ENCODE peak calls at places on chromosomes 1 and 21, in six cellular contexts. One of them, this sample, is unnamed.

GRCh38 chr1:3543076-3544049 is 67.9 kb downstream of the MEGF6 start:
- DNase-seq in mucosa of descending colon: no peak
- DNase-seq in psoas muscle: no peak
- DNase-seq in A549: peak; percentile 59
- DNase-seq in body of pancreas: no peak
- DNase-seq in fibroblast of lung: peak; percentile 74
- DNase-seq in this sample: peak; percentile 12

GRCh38 chr1:29629814-29630516 is 393.6 kb downstream of the PTPRU start:
- DNase-seq in psoas muscle: no peak
- DNase-seq in A549: no peak
- DNase-seq in mucosa of descending colon: no peak
- DNase-seq in body of pancreas: no peak
- DNase-seq in fibroblast of lung: no peak
- DNase-seq in this sample: no peak

GRCh38 chr1:43887748-43888147 is 45.9 kb upstream of the ARTN start:
- DNase-seq in mucosa of descending colon: no peak
- DNase-seq in body of pancreas: no peak
- DNase-seq in A549: no peak
- DNase-seq in psoas muscle: no peak
- DNase-seq in fibroblast of lung: no peak
- DNase-seq in this sample: no peak

GRCh38 chr1:27864264-27864895 is 8.0 kb upstream of the THEMIS2 start:
- DNase-seq in A549: no peak
- DNase-seq in psoas muscle: no peak
- DNase-seq in fibroblast of lung: no peak
- DNase-seq in mucosa of descending colon: no peak
- DNase-seq in body of pancreas: no peak
- DNase-seq in this sample: no peak

GRCh38 chr1:150875197-150876110 is 945 bp downstream of the ARNT start:
- DNase-seq in fibroblast of lung: peak; percentile 26
- DNase-seq in A549: no peak
- DNase-seq in psoas muscle: no peak
- DNase-seq in body of pancreas: peak; percentile 23
- DNase-seq in mucosa of descending colon: peak; percentile 32
- DNase-seq in this sample: peak; percentile 17

GRCh38 chr1:32291145-32291707 is 657 bp upstream of the HDAC1 start:
- DNase-seq in fibroblast of lung: no peak
- DNase-seq in A549: peak; percentile 55
- DNase-seq in body of pancreas: no peak
- DNase-seq in psoas muscle: no peak
- DNase-seq in mucosa of descending colon: no peak
- DNase-seq in this sample: no peak

GRCh38 chr1:211384524-211384923 is 57.9 kb downstream of the TRAF5 start:
- DNase-seq in fibroblast of lung: no peak
- DNase-seq in A549: no peak
- DNase-seq in mucosa of descending colon: no peak
- DNase-seq in psoas muscle: no peak
- DNase-seq in body of pancreas: no peak
- DNase-seq in this sample: no peak

GRCh38 chr21:46160563-46161179 is 5.3 kb upstream of the FTCD start:
- DNase-seq in mucosa of descending colon: peak; percentile 13
- DNase-seq in body of pancreas: no peak
- DNase-seq in fibroblast of lung: no peak
- DNase-seq in psoas muscle: peak; percentile 48
- DNase-seq in A549: peak; percentile 23
- DNase-seq in this sample: no peak

GRCh38 chr1:182806015-182806678 is 16.6 kb downstream of the NPL start:
- DNase-seq in body of pancreas: no peak
- DNase-seq in psoas muscle: no peak
- DNase-seq in fibroblast of lung: no peak
- DNase-seq in A549: no peak
- DNase-seq in mucosa of descending colon: no peak
- DNase-seq in this sample: no peak

GRCh38 chr1:200699871-200700270 is 30.2 kb upstream of the DDX59 start:
- DNase-seq in mucosa of descending colon: no peak
- DNase-seq in A549: no peak
- DNase-seq in psoas muscle: no peak
- DNase-seq in body of pancreas: no peak
- DNase-seq in fibroblast of lung: peak; percentile 59
- DNase-seq in this sample: no peak

GRCh38 chr21:39006653-39007417 is 176.4 kb downstream of the PSMG1 start:
- DNase-seq in fibroblast of lung: peak; percentile 63
- DNase-seq in mucosa of descending colon: peak; percentile 79
- DNase-seq in psoas muscle: peak; percentile 74
- DNase-seq in body of pancreas: no peak
- DNase-seq in A549: no peak
- DNase-seq in this sample: no peak

GRCh38 chr21:41564871-41565281 is 56.9 kb upstream of the TMPRSS2 start:
- DNase-seq in mucosa of descending colon: peak; percentile 61
- DNase-seq in psoas muscle: no peak
- DNase-seq in A549: no peak
- DNase-seq in body of pancreas: peak; percentile 34
- DNase-seq in fibroblast of lung: no peak
- DNase-seq in this sample: no peak

GRCh38 chr1:108708726-108709660 is 3.7 kb upstream of the FNDC7 start:
- DNase-seq in fibroblast of lung: no peak
- DNase-seq in body of pancreas: no peak
- DNase-seq in psoas muscle: no peak
- DNase-seq in mucosa of descending colon: peak; percentile 52
- DNase-seq in A549: peak; percentile 12
- DNase-seq in this sample: peak; percentile 13

GRCh38 chr1:147079400-147080012 is 92.8 kb downstream of the PRKAB2 start:
- DNase-seq in psoas muscle: no peak
- DNase-seq in A549: no peak
- DNase-seq in fibroblast of lung: no peak
- DNase-seq in body of pancreas: no peak
- DNase-seq in mucosa of descending colon: no peak
- DNase-seq in this sample: no peak

GRCh38 chr1:107661142-107661541 is 303.8 kb downstream of the VAV3 start:
- DNase-seq in psoas muscle: no peak
- DNase-seq in fibroblast of lung: no peak
- DNase-seq in mucosa of descending colon: no peak
- DNase-seq in body of pancreas: no peak
- DNase-seq in A549: no peak
- DNase-seq in this sample: no peak

GRCh38 chr1:62875676-62876075 is 91.7 kb downstream of the ATG4C start:
- DNase-seq in fibroblast of lung: peak; percentile 3
- DNase-seq in body of pancreas: no peak
- DNase-seq in A549: no peak
- DNase-seq in psoas muscle: no peak
- DNase-seq in mucosa of descending colon: no peak
- DNase-seq in this sample: no peak

GRCh38 chr1:112522621-112523020 is 13.9 kb downstream of the WNT2B start:
- DNase-seq in body of pancreas: no peak
- DNase-seq in psoas muscle: no peak
- DNase-seq in A549: no peak
- DNase-seq in fibroblast of lung: peak; percentile 89
- DNase-seq in mucosa of descending colon: no peak
- DNase-seq in this sample: no peak

GRCh38 chr1:233379869-233380438 is 52.4 kb downstream of the MAP3K21 start:
- DNase-seq in body of pancreas: no peak
- DNase-seq in psoas muscle: no peak
- DNase-seq in fibroblast of lung: no peak
- DNase-seq in A549: no peak
- DNase-seq in mucosa of descending colon: no peak
- DNase-seq in this sample: no peak

GRCh38 chr21:25857308-25858099 is 122.7 kb downstream of the GABPA start:
- DNase-seq in mucosa of descending colon: no peak
- DNase-seq in body of pancreas: no peak
- DNase-seq in fibroblast of lung: peak; percentile 34
- DNase-seq in psoas muscle: no peak
- DNase-seq in A549: no peak
- DNase-seq in this sample: no peak

GRCh38 chr21:43318841-43319781 is 107.8 kb downstream of the SIK1 start:
- DNase-seq in A549: no peak
- DNase-seq in psoas muscle: peak; percentile 58
- DNase-seq in mucosa of descending colon: no peak
- DNase-seq in body of pancreas: no peak
- DNase-seq in fibroblast of lung: peak; percentile 59
- DNase-seq in this sample: no peak

GRCh38 chr1:205533729-205534443 is 29.4 kb downstream of the CDK18 start:
- DNase-seq in mucosa of descending colon: no peak
- DNase-seq in fibroblast of lung: no peak
- DNase-seq in body of pancreas: no peak
- DNase-seq in A549: no peak
- DNase-seq in psoas muscle: peak; percentile 28
- DNase-seq in this sample: no peak

GRCh38 chr1:92482665-92483441 is 3.9 kb downstream of the GFI1 start:
- DNase-seq in psoas muscle: peak; percentile 57
- DNase-seq in A549: no peak
- DNase-seq in mucosa of descending colon: peak; percentile 49
- DNase-seq in body of pancreas: peak; percentile 26
- DNase-seq in fibroblast of lung: no peak
- DNase-seq in this sample: no peak

GRCh38 chr1:226656201-226656600 is 82.9 kb downstream of the ITPKB start:
- DNase-seq in mucosa of descending colon: peak; percentile 55
- DNase-seq in psoas muscle: peak; percentile 43
- DNase-seq in fibroblast of lung: no peak
- DNase-seq in A549: no peak
- DNase-seq in body of pancreas: peak; percentile 73
- DNase-seq in this sample: peak; percentile 41

GRCh38 chr1:157086299-157086698 is 13.3 kb downstream of the ETV3L start:
- DNase-seq in fibroblast of lung: no peak
- DNase-seq in mucosa of descending colon: no peak
- DNase-seq in body of pancreas: no peak
- DNase-seq in psoas muscle: no peak
- DNase-seq in A549: no peak
- DNase-seq in this sample: no peak

GRCh38 chr21:15967661-15968060 is 237.9 kb downstream of the USP25 start:
- DNase-seq in psoas muscle: no peak
- DNase-seq in fibroblast of lung: no peak
- DNase-seq in A549: no peak
- DNase-seq in body of pancreas: no peak
- DNase-seq in mucosa of descending colon: no peak
- DNase-seq in this sample: no peak

GRCh38 chr1:10866314-10867091 is 70.1 kb upstream of the CASZ1 start:
- DNase-seq in body of pancreas: no peak
- DNase-seq in mucosa of descending colon: no peak
- DNase-seq in psoas muscle: peak; percentile 17
- DNase-seq in fibroblast of lung: no peak
- DNase-seq in A549: no peak
- DNase-seq in this sample: no peak

GRCh38 chr1:224528900-224529299 is 87.2 kb upstream of the CNIH3 start:
- DNase-seq in mucosa of descending colon: no peak
- DNase-seq in psoas muscle: no peak
- DNase-seq in body of pancreas: no peak
- DNase-seq in fibroblast of lung: peak; percentile 93
- DNase-seq in A549: peak; percentile 20
- DNase-seq in this sample: no peak

GRCh38 chr21:30337644-30338170 is at the start of gene KRTAP27-1:
- DNase-seq in fibroblast of lung: no peak
- DNase-seq in psoas muscle: no peak
- DNase-seq in body of pancreas: no peak
- DNase-seq in mucosa of descending colon: no peak
- DNase-seq in A549: no peak
- DNase-seq in this sample: no peak

GRCh38 chr1:38043036-38043747 is 3.4 kb downstream of the POU3F1 start:
- DNase-seq in body of pancreas: no peak
- DNase-seq in psoas muscle: no peak
- DNase-seq in A549: no peak
- DNase-seq in mucosa of descending colon: no peak
- DNase-seq in fibroblast of lung: no peak
- DNase-seq in this sample: no peak

GRCh38 chr1:236608930-236609726 is 4.8 kb upstream of the HEATR1 start:
- DNase-seq in psoas muscle: peak; percentile 80
- DNase-seq in body of pancreas: peak; percentile 78
- DNase-seq in A549: peak; percentile 55
- DNase-seq in mucosa of descending colon: peak; percentile 58
- DNase-seq in fibroblast of lung: peak; percentile 60
- DNase-seq in this sample: peak; percentile 62

GRCh38 chr1:4691766-4692405 is 37.5 kb downstream of the AJAP1 start:
- DNase-seq in A549: no peak
- DNase-seq in mucosa of descending colon: no peak
- DNase-seq in fibroblast of lung: no peak
- DNase-seq in psoas muscle: no peak
- DNase-seq in body of pancreas: no peak
- DNase-seq in this sample: no peak
- H3K9me3 ChIP-seq in A549: no peaks in the 10 kb centered on the region
- H3K9me3 ChIP-seq in mucosa of descending colon: no peaks in the 10 kb centered on the region
- H3K9me3 ChIP-seq in fibroblast of lung: no peaks in the 10 kb centered on the region
- H3K9me3 ChIP-seq in psoas muscle: no peaks in the 10 kb centered on the region
- H3K9me3 ChIP-seq in body of pancreas: no peaks in the 10 kb centered on the region
- H3K9me3 ChIP-seq in this sample: no peaks in the 10 kb centered on the region

DNA sequence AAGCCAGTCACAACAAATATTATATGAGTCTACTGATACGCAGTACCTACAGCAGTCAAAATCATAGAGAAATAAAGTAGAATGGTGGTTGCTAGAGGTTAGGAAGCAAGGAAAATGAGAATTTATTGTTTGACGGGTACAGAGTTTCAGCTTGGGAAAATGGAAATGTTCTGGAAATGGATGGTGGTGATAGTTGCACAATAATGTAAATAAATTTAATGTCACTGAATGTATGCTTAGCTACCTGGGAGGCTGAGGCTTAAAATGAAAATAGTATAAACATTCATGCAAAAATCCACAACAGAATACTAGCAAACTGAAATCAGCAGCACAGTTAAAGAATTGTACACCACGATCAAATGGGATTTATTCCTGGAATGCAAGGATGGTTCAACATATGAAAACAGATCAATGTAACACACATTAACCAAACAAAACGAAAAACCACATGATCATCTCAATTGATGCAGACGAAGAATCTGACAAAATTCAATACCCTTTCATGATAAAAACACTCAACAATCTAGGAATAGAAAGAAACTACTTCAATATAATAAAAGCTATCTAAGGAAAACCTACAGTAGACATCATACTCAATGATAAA is 10.7 kb downstream of the TUT4 start:
- DNase-seq in psoas muscle: no peak
- DNase-seq in mucosa of descending colon: no peak
- DNase-seq in A549: no peak
- DNase-seq in fibroblast of lung: no peak
- DNase-seq in body of pancreas: no peak
- DNase-seq in this sample: no peak
- H3K9me3 ChIP-seq in psoas muscle: peaks cover 28% of the 10 kb centered on the region
- H3K9me3 ChIP-seq in mucosa of descending colon: peaks cover 29% of the 10 kb centered on the region
- H3K9me3 ChIP-seq in A549: peaks cover 34% of the 10 kb centered on the region
- H3K9me3 ChIP-seq in fibroblast of lung: no peaks in the 10 kb centered on the region
- H3K9me3 ChIP-seq in body of pancreas: no peaks in the 10 kb centered on the region
- H3K9me3 ChIP-seq in this sample: no peaks in the 10 kb centered on the region

GRCh38 chr1:212908971-212909370 is 41.4 kb upstream of the VASH2 start:
- DNase-seq in psoas muscle: no peak
- DNase-seq in body of pancreas: no peak
- DNase-seq in A549: no peak
- DNase-seq in mucosa of descending colon: no peak
- DNase-seq in fibroblast of lung: no peak
- DNase-seq in this sample: no peak
- H3K9me3 ChIP-seq in psoas muscle: no peaks in the 10 kb centered on the region
- H3K9me3 ChIP-seq in body of pancreas: no peaks in the 10 kb centered on the region
- H3K9me3 ChIP-seq in A549: peaks cover 10% of the 10 kb centered on the region
- H3K9me3 ChIP-seq in mucosa of descending colon: no peaks in the 10 kb centered on the region
- H3K9me3 ChIP-seq in fibroblast of lung: no peaks in the 10 kb centered on the region
- H3K9me3 ChIP-seq in this sample: no peaks in the 10 kb centered on the region

DNA sequence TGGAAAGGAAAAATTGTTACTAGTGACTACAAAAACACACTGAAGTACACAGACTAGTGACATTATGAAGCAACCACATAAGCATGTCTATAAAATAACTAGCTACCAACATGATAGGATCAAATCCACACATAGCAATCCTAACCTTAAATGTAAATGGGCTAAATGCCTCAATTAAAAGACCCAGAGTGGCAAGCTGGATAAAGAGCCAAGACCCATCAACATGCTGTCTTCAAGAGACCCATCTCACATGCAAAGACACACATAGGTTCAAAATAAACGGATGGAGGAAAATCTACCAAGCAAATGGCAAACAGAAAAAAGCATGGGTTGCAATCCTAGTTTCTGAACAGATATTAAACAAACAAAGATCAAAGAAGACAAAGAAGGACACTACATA is 49.4 kb upstream of the LRRC8B start:
- DNase-seq in fibroblast of lung: no peak
- DNase-seq in mucosa of descending colon: no peak
- DNase-seq in body of pancreas: no peak
- DNase-seq in A549: no peak
- DNase-seq in psoas muscle: no peak
- DNase-seq in this sample: no peak
- H3K9me3 ChIP-seq in fibroblast of lung: no peaks in the 10 kb centered on the region
- H3K9me3 ChIP-seq in mucosa of descending colon: peaks cover 7% of the 10 kb centered on the region
- H3K9me3 ChIP-seq in body of pancreas: peaks cover 2% of the 10 kb centered on the region
- H3K9me3 ChIP-seq in A549: no peaks in the 10 kb centered on the region
- H3K9me3 ChIP-seq in psoas muscle: no peaks in the 10 kb centered on the region
- H3K9me3 ChIP-seq in this sample: no peaks in the 10 kb centered on the region

This sample was measured in thyroid gland.